ENCODE peak calls at places on chromosome 2, in six cellular contexts. One of them, this sample, is unnamed.

GRCh38 chr2:138373993-138374408 is 127.6 kb upstream of the SPOPL start:
- DNase-seq in IMR-90: peak; percentile 52
- DNase-seq in GM12878: peak; percentile 12
- DNase-seq in HepG2: peak; percentile 58
- DNase-seq in K562: peak; percentile 29
- DNase-seq in A549: peak; percentile 49
- DNase-seq in this sample: peak; percentile 18

GRCh38 chr2:30932850-30933249 is 125.6 kb upstream of the CAPN13 start:
- DNase-seq in IMR-90: no peak
- DNase-seq in GM12878: no peak
- DNase-seq in K562: no peak
- DNase-seq in A549: no peak
- DNase-seq in HepG2: no peak
- DNase-seq in this sample: no peak

GRCh38 chr2:17672583-17673317 is 80.9 kb downstream of the SMC6 start:
- DNase-seq in HepG2: no peak
- DNase-seq in GM12878: no peak
- DNase-seq in K562: no peak
- DNase-seq in IMR-90: peak; percentile 79
- DNase-seq in A549: peak; percentile 20
- DNase-seq in this sample: no peak

GRCh38 chr2:219912530-219912929 is 285.1 kb downstream of the SLC4A3 start:
- DNase-seq in A549: no peak
- DNase-seq in HepG2: no peak
- DNase-seq in IMR-90: peak; percentile 62
- DNase-seq in GM12878: no peak
- DNase-seq in K562: no peak
- DNase-seq in this sample: peak; percentile 14

GRCh38 chr2:171227066-171227782 is 66.5 kb upstream of the TLK1 start:
- DNase-seq in IMR-90: peak; percentile 26
- DNase-seq in K562: peak; percentile 53
- DNase-seq in A549: no peak
- DNase-seq in HepG2: no peak
- DNase-seq in GM12878: no peak
- DNase-seq in this sample: no peak

GRCh38 chr2:55556809-55557208 is 37.3 kb downstream of the CFAP36 start:
- DNase-seq in HepG2: no peak
- DNase-seq in K562: no peak
- DNase-seq in IMR-90: no peak
- DNase-seq in A549: no peak
- DNase-seq in GM12878: no peak
- DNase-seq in this sample: no peak

GRCh38 chr2:97706708-97707345 is 6.5 kb upstream of the ZAP70 start:
- DNase-seq in HepG2: no peak
- DNase-seq in IMR-90: no peak
- DNase-seq in A549: no peak
- DNase-seq in K562: no peak
- DNase-seq in GM12878: no peak
- DNase-seq in this sample: no peak

GRCh38 chr2:80338794-80339193 is 34.2 kb upstream of the LRRTM1 start:
- DNase-seq in HepG2: no peak
- DNase-seq in GM12878: no peak
- DNase-seq in K562: no peak
- DNase-seq in A549: no peak
- DNase-seq in IMR-90: no peak
- DNase-seq in this sample: no peak

GRCh38 chr2:44325897-44326296 is 35.4 kb downstream of the PREPL start:
- DNase-seq in IMR-90: no peak
- DNase-seq in A549: no peak
- DNase-seq in HepG2: no peak
- DNase-seq in K562: no peak
- DNase-seq in GM12878: no peak
- DNase-seq in this sample: no peak

GRCh38 chr2:44326548-44327269 is 34.6 kb downstream of the PREPL start:
- DNase-seq in HepG2: no peak
- DNase-seq in K562: no peak
- DNase-seq in A549: no peak
- DNase-seq in IMR-90: no peak
- DNase-seq in GM12878: no peak
- DNase-seq in this sample: no peak

GRCh38 chr2:44321360-44321759 is 39.9 kb downstream of the PREPL start:
- DNase-seq in A549: no peak
- DNase-seq in GM12878: no peak
- DNase-seq in HepG2: no peak
- DNase-seq in IMR-90: no peak
- DNase-seq in K562: no peak
- DNase-seq in this sample: no peak

GRCh38 chr2:44320832-44321231 is 40.5 kb downstream of the PREPL start:
- DNase-seq in A549: no peak
- DNase-seq in HepG2: no peak
- DNase-seq in GM12878: no peak
- DNase-seq in IMR-90: no peak
- DNase-seq in K562: no peak
- DNase-seq in this sample: no peak

DNA sequence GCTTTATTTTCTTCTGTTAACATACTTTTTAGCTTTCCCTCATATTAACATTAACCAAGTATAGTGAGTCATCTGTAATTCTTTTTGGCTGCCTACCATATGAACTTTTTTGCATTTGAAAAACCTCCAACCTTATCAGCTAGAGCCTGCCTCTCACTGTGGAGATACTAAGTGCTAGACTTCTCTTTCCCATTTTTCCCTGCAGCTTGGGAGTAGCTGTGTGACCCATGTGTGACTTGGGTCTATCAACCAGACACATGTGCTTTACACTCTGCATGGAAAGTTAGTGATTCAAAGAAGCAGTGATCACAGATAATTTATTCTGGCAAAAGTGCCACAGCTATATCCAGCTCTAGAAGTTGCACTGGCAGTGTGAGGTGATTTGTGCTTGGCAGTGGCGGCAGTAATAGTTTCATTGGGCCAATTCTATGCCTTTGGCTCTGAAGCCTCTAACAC is 36.3 kb downstream of the PREPL start:
- DNase-seq in HepG2: no peak
- DNase-seq in A549: no peak
- DNase-seq in K562: peak; percentile 53
- DNase-seq in IMR-90: peak; percentile 75
- DNase-seq in GM12878: no peak
- DNase-seq in this sample: no peak
- TF ChIP-seq BHLHE40 in HepG2: no peak
- TF ChIP-seq BHLHE40 in A549: no peak
- TF ChIP-seq BHLHE40 in K562: peak; percentile 18
- TF ChIP-seq BHLHE40 in IMR-90: no peak
- TF ChIP-seq BHLHE40 in GM12878: no peak
- TF ChIP-seq BHLHE40 in this sample: no peak

DNA sequence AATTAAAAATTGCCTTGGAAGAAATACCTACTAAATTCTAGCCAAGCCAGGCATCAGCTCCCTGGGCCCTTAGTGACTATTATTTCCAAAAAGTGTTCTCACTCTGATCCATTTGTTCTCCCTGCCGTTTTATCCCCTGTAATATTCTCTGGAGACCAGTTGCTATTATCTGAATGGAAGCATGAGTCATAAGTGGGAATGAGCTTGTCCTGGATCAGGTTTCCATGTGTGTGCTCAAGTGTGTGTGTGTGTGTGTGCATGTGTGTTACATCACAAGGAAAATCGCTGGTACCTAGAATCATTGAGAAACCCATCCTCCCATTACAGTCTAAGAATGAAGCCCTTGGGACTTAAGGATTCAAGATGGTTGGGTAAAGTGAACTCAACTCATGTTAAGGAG is 130.3 kb upstream of the CXCR4 start:
- DNase-seq in HepG2: no peak
- DNase-seq in A549: peak; percentile 22
- DNase-seq in GM12878: no peak
- DNase-seq in K562: no peak
- DNase-seq in IMR-90: peak; percentile 30
- DNase-seq in this sample: peak; percentile 26
- TF ChIP-seq BHLHE40 in HepG2: no peak
- TF ChIP-seq BHLHE40 in A549: no peak
- TF ChIP-seq BHLHE40 in GM12878: no peak
- TF ChIP-seq BHLHE40 in K562: no peak
- TF ChIP-seq BHLHE40 in IMR-90: no peak
- TF ChIP-seq BHLHE40 in this sample: no peak

GRCh38 chr2:143558665-143559064 is 429.4 kb downstream of the ARHGAP15 start:
- DNase-seq in IMR-90: peak; percentile 81
- DNase-seq in GM12878: no peak
- DNase-seq in K562: no peak
- DNase-seq in HepG2: no peak
- DNase-seq in A549: no peak
- DNase-seq in this sample: no peak
- TF ChIP-seq BHLHE40 in IMR-90: no peak
- TF ChIP-seq BHLHE40 in GM12878: no peak
- TF ChIP-seq BHLHE40 in K562: no peak
- TF ChIP-seq BHLHE40 in HepG2: no peak
- TF ChIP-seq BHLHE40 in A549: no peak
- TF ChIP-seq BHLHE40 in this sample: no peak

GRCh38 chr2:10983711-10984110 is 72.0 kb downstream of the KCNF1 start:
- DNase-seq in A549: no peak
- DNase-seq in GM12878: no peak
- DNase-seq in K562: no peak
- DNase-seq in HepG2: no peak
- DNase-seq in IMR-90: no peak
- DNase-seq in this sample: no peak
- TF ChIP-seq BHLHE40 in A549: no peak
- TF ChIP-seq BHLHE40 in GM12878: no peak
- TF ChIP-seq BHLHE40 in K562: no peak
- TF ChIP-seq BHLHE40 in HepG2: no peak
- TF ChIP-seq BHLHE40 in IMR-90: no peak
- TF ChIP-seq BHLHE40 in this sample: no peak

GRCh38 chr2:239791727-239792648 is 233.2 kb downstream of the NDUFA10 start:
- DNase-seq in A549: no peak
- DNase-seq in GM12878: no peak
- DNase-seq in HepG2: no peak
- DNase-seq in IMR-90: no peak
- DNase-seq in K562: no peak
- DNase-seq in this sample: no peak
- TF ChIP-seq BHLHE40 in A549: no peak
- TF ChIP-seq BHLHE40 in GM12878: no peak
- TF ChIP-seq BHLHE40 in HepG2: no peak
- TF ChIP-seq BHLHE40 in IMR-90: no peak
- TF ChIP-seq BHLHE40 in K562: no peak
- TF ChIP-seq BHLHE40 in this sample: no peak

DNA sequence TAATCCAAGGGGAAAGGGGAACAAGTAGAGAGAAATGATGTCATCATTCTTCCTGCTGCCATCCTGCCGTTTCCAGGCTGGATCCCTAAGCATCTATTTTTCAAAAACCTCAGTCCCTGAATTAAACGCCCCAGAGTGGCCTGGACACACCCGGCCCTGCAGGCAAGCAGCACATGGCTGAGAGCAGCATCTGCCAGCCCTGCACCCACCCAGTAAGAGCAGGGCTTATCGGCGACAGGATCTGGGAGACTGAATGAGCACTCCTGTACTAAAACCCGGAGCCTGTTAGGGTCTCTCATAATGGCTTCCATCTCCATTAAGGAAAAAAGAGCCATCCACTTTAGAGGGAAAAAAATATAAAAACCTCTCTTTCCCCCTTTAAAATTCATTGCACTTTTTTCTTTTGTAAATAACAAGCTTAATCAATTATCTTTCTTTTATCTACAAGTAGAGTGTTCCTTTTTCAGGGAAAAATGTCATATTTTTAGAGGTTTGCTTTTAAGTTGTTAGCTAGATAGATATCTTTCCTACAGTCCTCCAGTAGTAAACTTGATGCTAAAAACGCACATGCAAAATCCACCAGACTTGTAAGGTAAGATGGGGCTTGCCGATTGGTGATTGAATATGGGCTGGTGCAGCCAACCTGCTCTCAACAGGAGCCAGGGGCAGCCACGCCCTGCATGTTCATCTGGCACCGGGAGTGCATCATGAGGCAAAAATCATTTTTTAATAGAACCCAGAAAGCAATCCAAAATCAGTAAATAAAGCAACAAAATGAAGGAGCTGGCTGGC is 457.8 kb downstream of the EIPR1 start:
- DNase-seq in K562: no peak
- DNase-seq in GM12878: no peak
- DNase-seq in IMR-90: no peak
- DNase-seq in HepG2: no peak
- DNase-seq in A549: no peak
- DNase-seq in this sample: no peak
- TF ChIP-seq BHLHE40 in K562: no peak
- TF ChIP-seq BHLHE40 in GM12878: no peak
- TF ChIP-seq BHLHE40 in IMR-90: no peak
- TF ChIP-seq BHLHE40 in HepG2: no peak
- TF ChIP-seq BHLHE40 in A549: no peak
- TF ChIP-seq BHLHE40 in this sample: no peak

GRCh38 chr2:20074901-20075300 is 23.5 kb upstream of the LAPTM4A start:
- DNase-seq in GM12878: no peak
- DNase-seq in A549: no peak
- DNase-seq in K562: no peak
- DNase-seq in IMR-90: no peak
- DNase-seq in HepG2: no peak
- DNase-seq in this sample: no peak

GRCh38 chr2:20074001-20074648 is 22.7 kb upstream of the LAPTM4A start:
- DNase-seq in K562: no peak
- DNase-seq in A549: no peak
- DNase-seq in IMR-90: no peak
- DNase-seq in HepG2: no peak
- DNase-seq in GM12878: no peak
- DNase-seq in this sample: no peak

GRCh38 chr2:20077411-20077940 is 26.0 kb upstream of the LAPTM4A start:
- DNase-seq in IMR-90: no peak
- DNase-seq in GM12878: no peak
- DNase-seq in A549: no peak
- DNase-seq in K562: no peak
- DNase-seq in HepG2: peak; percentile 65
- DNase-seq in this sample: no peak

GRCh38 chr2:20079546-20080115 is 28.2 kb upstream of the LAPTM4A start:
- DNase-seq in IMR-90: no peak
- DNase-seq in GM12878: no peak
- DNase-seq in K562: no peak
- DNase-seq in A549: no peak
- DNase-seq in HepG2: no peak
- DNase-seq in this sample: no peak

DNA sequence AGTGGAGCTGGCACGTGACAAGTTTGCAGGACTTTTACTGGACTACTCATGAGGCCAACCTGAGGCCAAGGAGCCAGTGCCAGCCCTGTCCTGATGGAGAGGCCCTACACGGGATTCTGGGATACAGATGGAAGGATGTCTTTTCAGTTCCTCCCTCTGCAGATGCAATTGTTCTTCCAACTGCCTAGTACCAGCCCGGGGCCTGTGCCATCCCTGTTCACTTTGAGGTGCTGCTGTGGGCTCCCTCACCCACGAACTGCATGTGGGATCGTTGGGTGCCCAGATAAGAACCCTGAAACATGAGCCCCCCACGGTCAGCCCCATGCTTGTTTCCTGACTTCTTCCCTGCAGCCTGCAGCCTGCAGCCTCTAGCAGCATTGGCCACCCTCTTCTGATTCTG is 25.3 kb upstream of the LAPTM4A start:
- DNase-seq in K562: no peak
- DNase-seq in HepG2: no peak
- DNase-seq in A549: no peak
- DNase-seq in IMR-90: no peak
- DNase-seq in GM12878: no peak
- DNase-seq in this sample: no peak
- TF ChIP-seq BHLHE40 in K562: no peak
- TF ChIP-seq BHLHE40 in HepG2: no peak
- TF ChIP-seq BHLHE40 in A549: no peak
- TF ChIP-seq BHLHE40 in IMR-90: no peak
- TF ChIP-seq BHLHE40 in GM12878: no peak
- TF ChIP-seq BHLHE40 in this sample: no peak